ENCODE peak calls at places on chromosomes 16 and 17, in five cellular contexts. C, Q, F, A and R are unnamed samples.

GRCh38 chr17:28533091-28533670 is 19.2 kb downstream of the UNC119 start:
- DNase-seq in C (no peak), F (no peak), Q (no peak), A (no peak), R (no peak)

GRCh38 chr17:21381076-21381706 is 5.0 kb downstream of the KCNJ12 start:
- DNase-seq in F (no peak), C (no peak), Q (no peak), A (no peak), R (no peak)

GRCh38 chr16:66810391-66810790 is 9.0 kb upstream of the TERB1 start:
- DNase-seq in F (no peak), A (no peak), Q (no peak), C (no peak), R (no peak)

GRCh38 chr17:18315498-18316360 is 636 bp downstream of the SMCR8 start:
- DNase-seq in A (no peak), F (peak; percentile 13), Q (peak; percentile 14), C (no peak), R (peak; percentile 18)

GRCh38 chr17:66716236-66717026 is 118.5 kb upstream of the CACNG5 start:
- DNase-seq in C (no peak), F (no peak), A (no peak), Q (no peak), R (no peak)

GRCh38 chr16:72400257-72401078 is 228.5 kb upstream of the PMFBP1 start:
- DNase-seq in Q (no peak), A (no peak), F (no peak), C (peak; percentile 48), R (no peak)

GRCh38 chr17:50632637-50633036 is 2.0 kb upstream of the ABCC3 start:
- DNase-seq in F (no peak), Q (no peak), C (no peak), A (no peak), R (no peak)

GRCh38 chr17:79065105-79065670 is 9.4 kb upstream of the ENGASE start:
- DNase-seq in C (peak; percentile 33), F (no peak), A (no peak), Q (peak; percentile 54), R (no peak)